ENCODE peak calls at places on chromosome 16, in eight cellular contexts. P is tibial nerve; N is GM12864; H is fibroblast of villous mesenchyme; Q is progenitor cell of endocrine pancreas; K is activated CD8-positive, alpha-beta T cell treated with anti-CD3 and anti-CD28 coated beads for 36 hours; I is colonic mucosa; E is WTC11. T is an unnamed sample.

GRCh38 chr16:8859913-8860881 is 8.6 kb downstream of the CARHSP1 start:
- DNase-seq in P (peak), N (no peak), H (peak), Q (no peak), K (no peak), I (no peak), E (no peak), T (no peak)

GRCh38 chr16:85103096-85104079 is 8.9 kb downstream of the CIBAR2 start:
- DNase-seq in P (no peak), N (no peak), H (no peak), Q (no peak), K (no peak), I (no peak), E (no peak), T (no peak)

GRCh38 chr16:21656795-21657768 is 4.7 kb upstream of the IGSF6 start:
- DNase-seq in P (peak), N (no peak), H (peak), Q (no peak), K (peak), I (peak), E (no peak), T (no peak)

GRCh38 chr16:14284371-14284770 is 213.3 kb downstream of the MRTFB start:
- DNase-seq in P (no peak), N (no peak), H (no peak), Q (no peak), K (no peak), I (no peak), E (no peak), T (no peak)

GRCh38 chr16:11679941-11680911 is 12.0 kb downstream of the SNN start:
- DNase-seq in P (no peak), N (no peak), H (no peak), Q (no peak), K (no peak), I (no peak), E (no peak), T (no peak)

GRCh38 chr16:69017036-69017783 is 88.2 kb upstream of the HAS3 start:
- DNase-seq in P (no peak), N (no peak), H (peak), Q (no peak), K (no peak), I (no peak), E (no peak), T (no peak)

GRCh38 chr16:35391328-35391727 is 1931.9 kb downstream of the TP53TG3F start:
- DNase-seq in P (no peak), N (peak), H (peak), Q (no peak), K (peak), I (no peak), E (peak), T (peak)

GRCh38 chr16:68910051-68910450 is 66.7 kb downstream of the TANGO6 start:
- DNase-seq in P (no peak), N (no peak), H (no peak), Q (no peak), K (no peak), I (no peak), E (no peak), T (no peak)

GRCh38 chr16:57091990-57092785 is at the start of gene CPNE2:
- DNase-seq in P (no peak), N (no peak), H (peak), Q (peak), K (peak), I (peak), E (peak), T (peak)

GRCh38 chr16:80466024-80466986 is 74.5 kb upstream of the DYNLRB2 start:
- DNase-seq in P (peak), N (peak), H (peak), Q (peak), K (peak), I (peak), E (peak), T (peak)

GRCh38 chr16:71693168-71693567 is 31.3 kb downstream of the PHLPP2 start:
- DNase-seq in P (no peak), N (no peak), H (no peak), Q (no peak), K (no peak), I (no peak), E (no peak), T (no peak)

GRCh38 chr16:17160285-17160854 is 310.4 kb downstream of the XYLT1 start:
- DNase-seq in P (no peak), N (no peak), H (no peak), Q (no peak), K (no peak), I (no peak), E (no peak), T (peak)

GRCh38 chr16:11639925-11640899 is 28.0 kb upstream of the SNN start:
- DNase-seq in P (peak), N (no peak), H (peak), Q (no peak), K (no peak), I (peak), E (no peak), T (peak)

GRCh38 chr16:50547340-50547865 is 793 bp upstream of the NKD1 start:
- DNase-seq in P (no peak), N (peak), H (no peak), Q (peak), K (peak), I (peak), E (peak), T (peak)

GRCh38 chr16:54125751-54126655 is 160.6 kb downstream of the IRX3 start:
- DNase-seq in P (no peak), N (no peak), H (no peak), Q (no peak), K (no peak), I (no peak), E (no peak), T (no peak)

GRCh38 chr16:58047557-58048348 is 22.2 kb downstream of the MMP15 start:
- DNase-seq in P (no peak), N (no peak), H (no peak), Q (no peak), K (no peak), I (no peak), E (no peak), T (no peak)

GRCh38 chr16:14132696-14133048 is 61.6 kb downstream of the MRTFB start:
- DNase-seq in P (no peak), N (no peak), H (peak), Q (no peak), K (no peak), I (no peak), E (no peak), T (no peak)

GRCh38 chr16:70713342-70713741 is 27.5 kb upstream of the MTSS2 start:
- DNase-seq in P (no peak), N (no peak), H (peak), Q (no peak), K (no peak), I (no peak), E (no peak), T (no peak)

GRCh38 chr16:74447578-74447977 is 26.3 kb upstream of the CLEC18B start:
- DNase-seq in P (no peak), N (no peak), H (no peak), Q (no peak), K (no peak), I (no peak), E (no peak), T (no peak)

GRCh38 chr16:9033125-9033830 is 58.2 kb upstream of the HAPSTR1 start:
- DNase-seq in P (peak), N (no peak), H (peak), Q (no peak), K (peak), I (peak), E (peak), T (peak)

GRCh38 chr16:57834936-57835335 is 32.6 kb upstream of the KIFC3 start:
- DNase-seq in P (no peak), N (no peak), H (no peak), Q (no peak), K (no peak), I (no peak), E (no peak), T (no peak)

DNA sequence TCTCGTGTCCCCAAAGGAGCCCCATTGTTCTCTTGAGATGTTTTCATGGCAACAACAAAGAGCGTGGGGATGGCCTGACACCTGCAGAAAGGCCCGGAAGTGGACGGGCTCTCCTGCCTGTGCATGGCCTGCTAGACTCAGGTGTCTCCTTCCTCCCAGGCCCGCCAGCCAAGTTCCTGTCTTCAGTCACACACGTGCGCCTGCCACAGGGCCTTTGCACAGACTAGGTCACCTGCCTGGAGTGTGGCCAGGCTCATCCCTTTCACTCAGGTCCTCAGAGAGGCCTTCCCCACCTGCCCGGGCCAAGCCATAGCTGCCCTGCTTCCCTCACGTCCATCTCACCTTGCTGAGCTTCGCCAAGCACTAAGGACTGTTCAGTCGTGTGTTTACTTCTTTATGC is 300.9 kb downstream of the FOXL1 start:
- DNase-seq in P (no peak), N (no peak), H (no peak), Q (no peak), K (no peak), I (no peak), E (no peak), T (no peak)
- TF ChIP-seq CTCF in P (no peak), N (no peak), H (no peak), Q (no peak), K (no peak), I (no peak), E (no peak), T (no peak)

DNA sequence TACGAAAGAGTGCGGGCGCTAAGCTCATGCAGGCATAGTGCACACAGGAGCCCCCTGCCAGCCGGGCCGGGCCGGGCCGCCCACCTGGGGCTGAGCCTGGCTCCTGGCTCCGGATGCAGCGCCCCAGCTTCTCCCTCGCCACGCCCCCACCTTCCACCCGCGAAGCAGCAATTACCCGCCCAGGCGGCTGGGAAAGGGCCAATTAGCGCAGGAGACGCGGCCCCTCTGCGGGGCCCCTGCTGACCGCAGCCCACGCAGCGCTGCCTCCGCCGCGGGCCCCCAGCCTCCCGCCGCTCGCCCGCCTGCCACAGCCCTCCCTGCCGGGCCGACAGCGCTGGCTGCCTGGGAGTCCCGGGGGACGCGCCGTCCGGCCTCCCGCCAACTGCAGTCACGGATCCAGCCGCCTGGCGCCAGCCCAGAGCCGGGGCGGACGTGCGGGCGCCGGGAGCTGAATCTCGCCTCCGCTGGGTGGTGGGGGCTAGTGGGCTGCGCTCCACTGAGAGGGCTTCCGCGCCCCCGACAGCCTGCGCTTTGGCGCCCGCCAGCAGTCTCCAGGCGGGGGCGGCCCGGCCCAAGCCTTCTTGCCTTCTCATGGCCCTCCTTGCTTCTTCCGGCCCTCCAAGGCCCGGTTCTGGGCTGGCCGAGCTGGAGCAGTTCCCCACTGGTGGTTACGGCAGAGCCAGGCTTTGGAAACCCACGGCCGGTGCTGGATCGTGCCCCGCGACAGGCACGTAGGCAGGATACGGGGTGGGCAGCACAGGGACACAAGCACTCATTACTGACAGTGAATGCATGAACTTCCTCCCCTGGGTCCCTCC is 14.9 kb upstream of the CBFB start:
- DNase-seq in P (peak), N (no peak), H (peak), Q (peak), K (peak), I (peak), E (peak), T (peak)
- TF ChIP-seq CTCF in P (peak), N (peak), H (peak), Q (peak), K (no peak), I (no peak), E (no peak), T (peak)

DNA sequence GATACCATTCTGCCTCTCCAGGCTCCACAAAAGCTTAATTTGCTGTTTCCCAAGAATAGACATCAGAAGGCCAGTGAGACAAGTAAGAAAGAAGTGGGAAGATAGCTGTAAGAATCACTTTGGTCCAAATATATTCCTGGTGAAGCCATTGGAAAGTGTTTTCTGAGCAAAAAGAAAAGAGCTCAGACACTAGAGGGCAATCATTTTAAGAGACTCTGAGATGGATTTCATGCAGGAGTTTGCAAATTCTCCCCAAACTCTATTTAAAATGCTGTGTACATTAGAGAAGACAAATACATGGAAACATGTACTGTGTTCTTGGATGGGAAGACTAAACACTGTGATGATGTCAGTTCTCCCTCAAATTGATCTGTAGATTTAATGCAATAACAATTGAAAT is 8.0 kb upstream of the SLC6A2 start:
- DNase-seq in P (no peak), N (no peak), H (no peak), Q (no peak), K (no peak), I (no peak), E (no peak), T (no peak)
- TF ChIP-seq CTCF in P (no peak), N (no peak), H (no peak), Q (no peak), K (no peak), I (no peak), E (no peak), T (no peak)

GRCh38 chr16:10566613-10567012 is 13.8 kb downstream of the EMP2 start:
- DNase-seq in P (no peak), N (no peak), H (no peak), Q (no peak), K (no peak), I (no peak), E (no peak), T (no peak)
- TF ChIP-seq CTCF in P (no peak), N (peak), H (no peak), Q (no peak), K (no peak), I (no peak), E (no peak), T (no peak)

GRCh38 chr16:62041401-62041800 is 5.2 kb upstream of the CDH8 start:
- DNase-seq in P (no peak), N (no peak), H (peak), Q (peak), K (no peak), I (no peak), E (peak), T (peak)
- TF ChIP-seq CTCF in P (no peak), N (no peak), H (peak), Q (peak), K (no peak), I (no peak), E (peak), T (peak)

DNA sequence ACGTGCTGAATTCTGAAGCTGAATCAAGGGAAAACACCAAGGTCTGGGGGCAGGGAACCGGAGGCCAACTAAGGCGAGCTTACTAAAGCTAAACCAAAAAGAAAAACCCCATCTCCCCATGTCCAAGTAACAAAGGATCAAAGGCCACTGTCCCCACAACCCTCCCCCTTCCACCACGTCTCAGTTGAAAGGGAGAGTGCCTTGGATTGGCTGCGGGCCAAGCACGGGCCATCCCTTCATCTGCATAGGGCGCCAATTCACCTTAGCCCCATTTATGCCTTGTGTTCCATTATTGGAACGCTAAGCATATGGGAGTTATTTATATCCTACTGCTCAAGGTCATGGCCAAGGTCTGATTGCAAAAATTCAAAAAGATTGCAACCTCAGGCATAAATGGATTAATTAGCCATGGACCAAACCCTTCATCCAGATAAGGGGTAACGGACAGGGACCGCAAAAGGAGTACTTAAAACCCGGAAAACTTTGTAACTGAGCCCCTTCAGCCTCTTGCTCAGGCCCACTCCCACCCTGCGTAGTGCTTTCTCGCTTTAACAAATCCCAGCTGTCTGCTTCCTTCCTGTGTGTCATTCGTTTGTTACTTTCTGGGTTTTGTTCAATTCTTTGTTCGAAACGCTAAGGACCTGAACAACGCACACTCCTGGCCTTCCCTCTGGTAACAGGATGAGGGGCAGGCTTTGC is 753 bp upstream of the ATP6V0D1 start:
- DNase-seq in P (peak), N (no peak), H (no peak), Q (no peak), K (peak), I (peak), E (no peak), T (no peak)
- TF ChIP-seq CTCF in P (no peak), N (no peak), H (no peak), Q (no peak), K (no peak), I (no peak), E (no peak), T (no peak)

GRCh38 chr16:548586-548985 is 11.6 kb upstream of the PRR35 start:
- DNase-seq in P (no peak), N (no peak), H (no peak), Q (no peak), K (no peak), I (no peak), E (no peak), T (no peak)

GRCh38 chr16:552171-552570 is 8.0 kb upstream of the PRR35 start:
- DNase-seq in P (no peak), N (no peak), H (no peak), Q (no peak), K (no peak), I (no peak), E (no peak), T (no peak)

GRCh38 chr16:546909-547770 is 13.1 kb upstream of the PRR35 start:
- DNase-seq in P (peak), N (no peak), H (peak), Q (no peak), K (peak), I (peak), E (peak), T (peak)

GRCh38 chr16:551210-551609 is 9.0 kb upstream of the PRR35 start:
- DNase-seq in P (no peak), N (no peak), H (no peak), Q (no peak), K (no peak), I (no peak), E (no peak), T (no peak)

GRCh38 chr16:549544-550263 is 10.5 kb upstream of the PRR35 start:
- DNase-seq in P (no peak), N (no peak), H (no peak), Q (no peak), K (no peak), I (no peak), E (peak), T (no peak)
- TF ChIP-seq CTCF in P (no peak), N (peak), H (no peak), Q (peak), K (no peak), I (no peak), E (peak), T (no peak)

GRCh38 chr16:87350681-87351319 is 32.8 kb downstream of the FBXO31 start:
- DNase-seq in P (no peak), N (peak), H (peak), Q (no peak), K (no peak), I (no peak), E (no peak), T (peak)
- TF ChIP-seq CTCF in P (no peak), N (no peak), H (no peak), Q (no peak), K (no peak), I (no peak), E (no peak), T (no peak)

T was measured in glutamatergic neuron.